ENCODE peak calls at places on chromosomes 11 and 22, in four cellular contexts. K is tibial artery, H is Calu3, D is fibroblast of villous mesenchyme. I is an unnamed sample.

GRCh38 chr11:74325649-74326645 is 14.5 kb upstream of the P4HA3 start:
- DNase-seq in K (peak), H (no peak), D (peak), I (no peak)

GRCh38 chr11:106461148-106461547 is 383.7 kb downstream of the AASDHPPT start:
- DNase-seq in K (no peak), H (no peak), D (no peak), I (no peak)

GRCh38 chr11:123536690-123537437 is 106.8 kb downstream of the GRAMD1B start:
- DNase-seq in K (peak), H (no peak), D (peak), I (no peak)

GRCh38 chr22:44139773-44140172 is 41.0 kb upstream of the PARVG start:
- DNase-seq in K (no peak), H (no peak), D (no peak), I (no peak)

GRCh38 chr11:104106136-104106754 is 57.7 kb downstream of the PDGFD start:
- DNase-seq in K (no peak), H (no peak), D (peak), I (no peak)

GRCh38 chr22:28442264-28442950 is 237.2 kb downstream of the TTC28 start:
- DNase-seq in K (peak), H (peak), D (peak), I (peak)

GRCh38 chr11:99865951-99866350 is 821.1 kb upstream of the ARHGAP42 start:
- DNase-seq in K (no peak), H (no peak), D (no peak), I (no peak)

GRCh38 chr11:72330131-72330727 is 86.3 kb upstream of the PHOX2A start:
- DNase-seq in K (no peak), H (no peak), D (no peak), I (no peak)

GRCh38 chr22:50704510-50705218 is 32.0 kb downstream of the SHANK3 start:
- DNase-seq in K (no peak), H (no peak), D (no peak), I (no peak)

GRCh38 chr11:130426223-130427048 is 2.0 kb downstream of the ADAMTS8 start:
- DNase-seq in K (no peak), H (no peak), D (no peak), I (no peak)

GRCh38 chr11:130070109-130070828 is 575 bp downstream of the APLP2 start:
- DNase-seq in K (no peak), H (no peak), D (peak), I (peak)

GRCh38 chr11:33725496-33725895 is 10.7 kb downstream of the CD59 start:
- DNase-seq in K (no peak), H (no peak), D (no peak), I (no peak)

GRCh38 chr22:35456757-35457156 is 56.8 kb downstream of the MCM5 start:
- DNase-seq in K (no peak), H (no peak), D (no peak), I (no peak)

GRCh38 chr11:86983071-86983488 is 27.9 kb upstream of the FZD4 start:
- DNase-seq in K (peak), H (no peak), D (no peak), I (peak)

GRCh38 chr11:19344661-19345518 is 104.1 kb upstream of the E2F8 start:
- DNase-seq in K (peak), H (peak), D (peak), I (peak)

GRCh38 chr11:110366234-110366633 is 63.5 kb upstream of the FDX1 start:
- DNase-seq in K (no peak), H (peak), D (peak), I (peak)

GRCh38 chr11:129950319-129951034 is 52.2 kb downstream of the PRDM10 start:
- DNase-seq in K (peak), H (no peak), D (peak), I (no peak)

GRCh38 chr11:28822596-28822995 is 714.4 kb downstream of the METTL15 start:
- DNase-seq in K (no peak), H (no peak), D (no peak), I (peak)

GRCh38 chr11:70326365-70326803 is 55.9 kb downstream of the PPFIA1 start:
- DNase-seq in K (peak), H (no peak), D (peak), I (peak)

GRCh38 chr22:45574069-45574703 is 71.5 kb downstream of the FBLN1 start:
- DNase-seq in K (no peak), H (no peak), D (no peak), I (no peak)

GRCh38 chr22:24541681-24542515 is 13.0 kb downstream of the GUCD1 start:
- DNase-seq in K (no peak), H (no peak), D (no peak), I (no peak)

GRCh38 chr11:102476812-102477211 is 24.2 kb upstream of the TMEM123 start:
- DNase-seq in K (no peak), H (peak), D (no peak), I (peak)

GRCh38 chr22:26887456-26887855 is 230.1 kb downstream of the MIAT start:
- DNase-seq in K (no peak), H (no peak), D (peak), I (no peak)

GRCh38 chr11:128563942-128564641 is 23.3 kb downstream of the ETS1 start:
- DNase-seq in K (no peak), H (no peak), D (no peak), I (no peak)

GRCh38 chr22:29765905-29766631 is 739 bp downstream of the ZMAT5 start:
- DNase-seq in K (no peak), H (no peak), D (no peak), I (no peak)

GRCh38 chr22:39283312-39284141 is 35.9 kb downstream of the RPL3 start:
- DNase-seq in K (peak), H (peak), D (peak), I (no peak)

GRCh38 chr11:17171342-17171741 is 36.4 kb downstream of the PIK3C2A start:
- DNase-seq in K (no peak), H (no peak), D (peak), I (peak)

GRCh38 chr11:128520206-128520885 is 67.0 kb downstream of the ETS1 start:
- DNase-seq in K (no peak), H (no peak), D (peak), I (no peak)

GRCh38 chr11:116842909-116843308 is 5.5 kb upstream of the APOA1 start:
- DNase-seq in K (no peak), H (peak), D (no peak), I (no peak)

GRCh38 chr11:116844722-116845121 is 7.3 kb upstream of the APOA1 start:
- DNase-seq in K (no peak), H (no peak), D (no peak), I (no peak)

GRCh38 chr11:116840746-116841296 is 3.4 kb upstream of the APOA1 start:
- DNase-seq in K (no peak), H (no peak), D (no peak), I (no peak)

GRCh38 chr11:116842117-116842516 is 4.7 kb upstream of the APOA1 start:
- DNase-seq in K (no peak), H (no peak), D (no peak), I (no peak)

DNA sequence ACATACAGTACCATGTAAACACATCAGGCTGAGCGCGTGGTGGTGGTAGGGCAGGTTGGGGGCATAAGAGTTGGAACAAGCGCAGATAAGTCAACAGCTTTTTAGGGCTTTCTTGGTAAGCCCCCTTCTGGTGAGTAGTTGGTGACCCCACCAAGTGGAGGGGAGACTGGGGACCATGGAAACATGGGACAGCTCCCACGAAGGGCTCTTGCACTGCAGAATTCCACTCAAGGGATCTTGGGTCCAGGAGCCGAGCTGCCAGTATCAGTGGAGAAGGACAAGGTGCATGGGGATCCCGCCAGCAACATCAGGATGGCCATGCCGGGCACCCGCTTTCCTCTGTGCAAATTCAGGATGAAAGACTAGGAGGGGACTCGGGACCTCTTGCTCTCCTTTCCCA is 6.2 kb upstream of the APOA1 start:
- DNase-seq in K (no peak), H (no peak), D (no peak), I (no peak)
- TF ChIP-seq CTCF in K (no peak), H (no peak), D (no peak), I (no peak)

GRCh38 chr11:89625171-89625570 is 84.9 kb upstream of the TRIM77 start:
- DNase-seq in K (no peak), H (peak), D (no peak), I (no peak)
- TF ChIP-seq CTCF in K (no peak), H (no peak), D (peak), I (no peak)

GRCh38 chr11:34790620-34791019 is 125.6 kb downstream of the APIP start:
- DNase-seq in K (no peak), H (peak), D (no peak), I (peak)
- TF ChIP-seq CTCF in K (no peak), H (peak), D (peak), I (no peak)

DNA sequence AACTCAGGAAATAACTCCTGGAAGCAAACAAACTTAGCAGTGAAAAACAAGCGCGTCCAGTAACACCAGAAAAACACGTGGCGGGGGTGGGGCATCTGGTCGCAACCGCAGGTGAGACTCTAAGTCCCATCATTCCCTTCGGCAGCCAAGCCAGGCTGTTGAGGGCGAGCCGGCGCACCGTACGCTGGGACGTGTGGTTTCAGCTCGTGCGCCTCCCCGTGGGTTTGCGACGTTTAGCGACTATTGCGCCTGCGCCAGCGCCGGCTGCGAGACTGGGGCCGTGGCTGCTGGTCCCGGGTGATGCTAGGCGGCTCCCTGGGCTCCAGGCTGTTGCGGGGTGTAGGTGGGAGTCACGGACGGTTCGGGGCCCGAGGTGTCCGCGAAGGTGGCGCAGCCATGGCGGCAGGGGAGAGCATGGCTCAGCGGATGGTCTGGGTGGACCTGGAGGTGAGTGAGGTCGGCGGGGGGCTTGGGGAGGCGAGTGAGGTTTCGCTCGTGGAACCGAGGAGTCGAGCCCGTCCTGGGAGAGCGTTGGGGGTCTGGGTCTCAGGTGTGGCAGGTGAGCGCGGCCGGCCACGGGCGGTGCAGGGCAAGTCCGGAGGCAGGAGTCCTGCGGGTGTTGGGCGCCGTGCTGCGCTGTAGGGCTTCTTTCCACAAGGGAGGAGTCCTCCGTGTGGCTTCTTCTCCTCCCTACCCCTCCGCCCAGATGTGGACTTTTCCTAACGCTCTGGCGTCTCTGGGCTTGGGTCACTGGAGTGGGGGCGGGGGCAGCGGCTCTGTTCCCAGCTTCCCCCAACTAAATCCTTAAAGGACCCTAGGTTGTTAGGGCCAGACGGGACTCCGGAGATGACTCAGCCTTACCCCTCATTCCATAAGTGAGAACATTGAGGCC is at the start of gene REXO2:
- DNase-seq in K (peak), H (peak), D (peak), I (peak)
- TF ChIP-seq CTCF in K (peak), H (no peak), D (peak), I (peak)

I was measured in MCF 10A.